ENCODE peak calls at places on chromosomes 11 and 22, in eight cellular contexts. N is HCT116, M is GM23338, V is Panc1, F is HepG2, B is upper lobe of left lung, A is K562, Q is GM12878. E is an unnamed sample.

GRCh38 chr11:3614742-3615171 is 27.0 kb downstream of the ART5 start:
- ATAC-seq in N (no peak), M (no peak), V (no peak), F (no peak), B (peak), A (peak), Q (peak), E (no peak)

GRCh38 chr11:93480756-93481155 is 62.4 kb downstream of the SMCO4 start:
- ATAC-seq in N (no peak), M (no peak), V (no peak), F (no peak), B (no peak), A (no peak), Q (no peak), E (no peak)

GRCh38 chr11:129324533-129325175 is 51.0 kb upstream of the BARX2 start:
- ATAC-seq in N (no peak), M (no peak), V (peak), F (peak), B (peak), A (no peak), Q (no peak), E (peak)

GRCh38 chr22:24338701-24339451 is 68.2 kb downstream of the SPECC1L start:
- ATAC-seq in N (no peak), M (peak), V (no peak), F (no peak), B (no peak), A (no peak), Q (no peak), E (no peak)

GRCh38 chr11:131186629-131187075 is 183.8 kb upstream of the NTM start:
- ATAC-seq in N (no peak), M (peak), V (no peak), F (peak), B (no peak), A (no peak), Q (peak), E (no peak)

GRCh38 chr22:44389181-44389580 is 76.4 kb upstream of the SHISAL1 start:
- ATAC-seq in N (peak), M (peak), V (no peak), F (no peak), B (no peak), A (no peak), Q (no peak), E (no peak)

GRCh38 chr22:46763051-46763705 is 728 bp downstream of the TBC1D22A start:
- ATAC-seq in N (peak), M (peak), V (no peak), F (peak), B (peak), A (peak), Q (peak), E (peak)

GRCh38 chr11:121521145-121522042 is 68.6 kb upstream of the SORL1-AS1 start:
- ATAC-seq in N (no peak), M (no peak), V (no peak), F (no peak), B (no peak), A (no peak), Q (peak), E (no peak)

GRCh38 chr11:15483205-15483604 is 368.5 kb downstream of the INSC start:
- ATAC-seq in N (no peak), M (no peak), V (no peak), F (no peak), B (no peak), A (no peak), Q (peak), E (no peak)

GRCh38 chr11:29217901-29218300 is 798.9 kb downstream of the KCNA4 start:
- ATAC-seq in N (no peak), M (no peak), V (no peak), F (no peak), B (no peak), A (no peak), Q (no peak), E (no peak)

GRCh38 chr11:74009675-74010305 is 905 bp upstream of the UCP3 start:
- ATAC-seq in N (no peak), M (peak), V (no peak), F (no peak), B (no peak), A (peak), Q (no peak), E (no peak)

GRCh38 chr11:121293276-121293569 is 652 bp downstream of the SC5D start:
- ATAC-seq in N (no peak), M (no peak), V (peak), F (peak), B (peak), A (peak), Q (no peak), E (peak)

GRCh38 chr22:32830957-32831356 is 29.5 kb downstream of the TIMP3 start:
- ATAC-seq in N (no peak), M (peak), V (no peak), F (no peak), B (no peak), A (no peak), Q (no peak), E (no peak)

GRCh38 chr11:117686711-117687110 is 110.3 kb downstream of the DSCAML1 start:
- ATAC-seq in N (no peak), M (no peak), V (no peak), F (no peak), B (no peak), A (no peak), Q (no peak), E (no peak)

GRCh38 chr11:113387605-113388211 is at the start of gene ANKK1:
- ATAC-seq in N (peak), M (peak), V (peak), F (no peak), B (no peak), A (peak), Q (no peak), E (no peak)

GRCh38 chr11:86559311-86559945 is 113.0 kb downstream of the ME3 start:
- ATAC-seq in N (peak), M (no peak), V (peak), F (no peak), B (peak), A (no peak), Q (no peak), E (peak)

GRCh38 chr11:119782021-119782420 is 53.0 kb upstream of the NECTIN1 start:
- ATAC-seq in N (peak), M (peak), V (no peak), F (peak), B (no peak), A (peak), Q (no peak), E (no peak)

GRCh38 chr11:47391077-47391583 is 12.8 kb upstream of the SPI1 start:
- ATAC-seq in N (no peak), M (no peak), V (no peak), F (no peak), B (peak), A (no peak), Q (peak), E (no peak)

GRCh38 chr11:123537726-123538125 is 107.7 kb downstream of the GRAMD1B start:
- ATAC-seq in N (no peak), M (peak), V (no peak), F (no peak), B (no peak), A (no peak), Q (no peak), E (no peak)

GRCh38 chr11:78248903-78249302 is 60.2 kb downstream of the USP35 start:
- ATAC-seq in N (no peak), M (no peak), V (no peak), F (no peak), B (no peak), A (no peak), Q (peak), E (no peak)

GRCh38 chr11:62451243-62451626 is 32.4 kb downstream of the SCGB1A1 start:
- ATAC-seq in N (no peak), M (no peak), V (no peak), F (no peak), B (no peak), A (no peak), Q (no peak), E (no peak)

GRCh38 chr11:36508743-36509142 is 1.3 kb downstream of the TRAF6 start:
- ATAC-seq in N (no peak), M (no peak), V (no peak), F (no peak), B (no peak), A (peak), Q (peak), E (no peak)

GRCh38 chr11:36509694-36510566 is at the start of gene TRAF6:
- ATAC-seq in N (peak), M (peak), V (peak), F (peak), B (peak), A (peak), Q (peak), E (peak)

GRCh38 chr11:36509265-36509664 is 807 bp downstream of the TRAF6 start:
- ATAC-seq in N (no peak), M (peak), V (no peak), F (peak), B (peak), A (peak), Q (peak), E (no peak)

GRCh38 chr11:36510567-36511020 is 522 bp upstream of the TRAF6 start:
- ATAC-seq in N (peak), M (peak), V (peak), F (peak), B (peak), A (peak), Q (peak), E (no peak)

DNA sequence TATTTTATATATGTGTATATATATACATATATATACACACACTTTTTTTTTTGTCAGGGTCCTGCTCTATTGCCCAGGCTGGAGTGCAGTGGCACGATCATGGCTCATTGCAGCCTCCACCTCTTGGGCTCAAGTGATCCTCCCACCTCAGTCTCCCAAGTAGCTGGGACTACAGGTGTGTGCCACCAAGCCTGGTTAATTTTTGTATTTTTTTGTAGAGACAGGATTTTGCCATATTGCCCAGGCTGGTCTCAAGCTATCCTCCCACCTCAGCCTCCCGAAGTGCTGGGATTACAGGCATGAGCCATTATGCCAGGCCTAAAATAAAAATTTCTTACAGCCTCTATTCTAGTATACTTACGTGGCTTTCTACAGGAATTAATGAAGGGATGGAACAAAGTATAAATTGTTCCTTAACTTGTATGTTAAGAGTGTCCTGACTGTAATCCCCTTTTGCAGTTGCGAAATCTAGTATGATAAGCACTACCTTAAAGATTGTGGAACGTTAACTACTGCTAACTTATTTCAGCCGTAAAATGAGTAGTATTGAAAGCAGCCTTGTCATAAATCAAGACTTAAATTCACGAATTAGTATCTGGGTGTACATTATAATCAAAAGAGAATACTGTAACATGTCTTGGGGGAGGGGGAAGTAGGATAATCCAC is 2.1 kb downstream of the TRAF6 start:
- ATAC-seq in N (no peak), M (no peak), V (no peak), F (no peak), B (no peak), A (no peak), Q (no peak), E (peak)
- H3K4me3 ChIP-seq in N (no peak), M (no peak), V (peak), F (peak), B (no peak), A (peak), Q (peak), E (peak)

GRCh38 chr11:64522843-64523242 is 68.2 kb upstream of the SLC22A12 start:
- ATAC-seq in N (no peak), M (no peak), V (no peak), F (no peak), B (no peak), A (no peak), Q (no peak), E (no peak)

GRCh38 chr11:64518928-64519327 is 72.1 kb upstream of the SLC22A12 start:
- ATAC-seq in N (no peak), M (no peak), V (no peak), F (no peak), B (no peak), A (no peak), Q (no peak), E (no peak)

GRCh38 chr11:64520013-64520412 is 71.0 kb upstream of the SLC22A12 start:
- ATAC-seq in N (no peak), M (no peak), V (no peak), F (no peak), B (no peak), A (no peak), Q (no peak), E (no peak)

GRCh38 chr11:64522036-64522435 is 69.0 kb upstream of the SLC22A12 start:
- ATAC-seq in N (no peak), M (no peak), V (no peak), F (no peak), B (no peak), A (no peak), Q (no peak), E (no peak)

GRCh38 chr11:64519541-64519940 is 71.5 kb upstream of the SLC22A12 start:
- ATAC-seq in N (no peak), M (no peak), V (peak), F (no peak), B (no peak), A (no peak), Q (no peak), E (no peak)
- TF ChIP-seq POLR2AphosphoS5 in N (no peak), M (no peak), V (no peak), F (no peak), B (no peak), A (no peak), Q (no peak), E (no peak)

GRCh38 chr11:70139785-70140410 is 61.8 kb downstream of the ANO1 start:
- ATAC-seq in N (peak), M (no peak), V (no peak), F (no peak), B (no peak), A (no peak), Q (no peak), E (no peak)

GRCh38 chr11:70142171-70142875 is 60.8 kb upstream of the FADD start:
- ATAC-seq in N (peak), M (peak), V (no peak), F (no peak), B (no peak), A (peak), Q (no peak), E (no peak)

GRCh38 chr11:70140859-70141489 is 62.1 kb upstream of the FADD start:
- ATAC-seq in N (no peak), M (peak), V (no peak), F (no peak), B (no peak), A (no peak), Q (no peak), E (no peak)

GRCh38 chr11:70144262-70144661 is 58.8 kb upstream of the FADD start:
- ATAC-seq in N (no peak), M (no peak), V (no peak), F (no peak), B (no peak), A (no peak), Q (no peak), E (no peak)

DNA sequence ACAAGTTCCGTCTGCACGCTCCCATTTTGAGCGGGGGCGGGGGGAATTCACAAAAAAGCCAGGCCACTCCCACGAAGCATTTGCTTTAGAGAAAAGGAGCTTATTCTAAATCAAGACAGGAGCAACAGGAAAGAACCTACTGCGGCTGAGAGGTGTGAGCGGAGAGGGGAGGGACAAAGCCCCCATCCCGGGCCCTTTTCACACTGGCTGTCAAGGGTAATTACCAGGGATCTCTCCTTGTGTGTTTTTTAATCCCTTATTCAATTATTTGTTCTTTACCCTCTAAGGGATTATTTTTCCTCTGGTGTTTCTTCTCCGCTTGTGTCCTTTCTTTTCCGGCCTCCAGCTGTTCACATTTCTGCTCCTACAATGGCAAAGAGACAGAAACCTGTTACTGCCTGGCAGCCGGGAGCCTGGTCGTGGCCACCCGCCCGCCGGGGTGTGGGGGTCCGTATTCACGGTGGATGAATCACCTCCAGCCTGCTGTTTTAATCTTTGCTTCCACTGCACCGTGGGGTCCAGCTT is 61.5 kb upstream of the FADD start:
- ATAC-seq in N (no peak), M (peak), V (no peak), F (no peak), B (no peak), A (no peak), Q (no peak), E (no peak)
- H3K4me3 ChIP-seq in N (no peak), M (peak), V (no peak), F (no peak), B (peak), A (no peak), Q (no peak), E (peak)

GRCh38 chr22:36239150-36239400 is 252 bp downstream of the APOL2 start:
- ATAC-seq in N (peak), M (peak), V (peak), F (no peak), B (peak), A (peak), Q (peak), E (peak)

GRCh38 chr22:36237462-36238347 is 1.6 kb downstream of the APOL2 start:
- ATAC-seq in N (no peak), M (no peak), V (no peak), F (no peak), B (no peak), A (no peak), Q (peak), E (no peak)

GRCh38 chr22:36236338-36237319 is 2.7 kb downstream of the APOL2 start:
- ATAC-seq in N (no peak), M (no peak), V (no peak), F (no peak), B (no peak), A (no peak), Q (no peak), E (no peak)

GRCh38 chr22:36238348-36239149 is 778 bp downstream of the APOL2 start:
- ATAC-seq in N (peak), M (no peak), V (peak), F (peak), B (peak), A (peak), Q (peak), E (peak)

GRCh38 chr22:36239401-36240171 is at the start of gene APOL2:
- ATAC-seq in N (peak), M (peak), V (peak), F (peak), B (peak), A (peak), Q (peak), E (peak)
- TF ChIP-seq POLR2AphosphoS5 in N (peak), M (no peak), V (peak), F (peak), B (peak), A (no peak), Q (peak), E (peak)

DNA sequence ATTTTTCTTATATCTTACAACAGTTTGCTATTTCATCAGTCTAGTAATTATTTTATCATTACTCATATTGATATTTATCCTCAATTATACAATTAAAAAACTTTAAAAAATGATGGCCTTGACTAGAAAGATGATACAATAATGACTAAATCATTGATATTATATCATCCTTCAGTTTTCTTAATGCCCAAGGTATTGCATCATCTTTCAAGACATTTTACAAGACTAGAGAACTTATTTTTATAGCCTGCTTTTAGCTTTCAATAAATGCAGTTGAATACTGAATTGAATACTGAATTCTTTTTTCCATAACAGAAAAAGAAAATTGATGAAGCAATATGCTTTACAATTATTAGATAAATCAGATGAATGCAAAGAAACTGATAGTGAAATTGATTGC is 886.5 kb upstream of the LRRC4C start:
- ATAC-seq in N (no peak), M (no peak), V (no peak), F (no peak), B (no peak), A (no peak), Q (no peak), E (no peak)
- H3K4me3 ChIP-seq in N (no peak), M (no peak), V (no peak), F (no peak), B (no peak), A (no peak), Q (no peak), E (no peak)

DNA sequence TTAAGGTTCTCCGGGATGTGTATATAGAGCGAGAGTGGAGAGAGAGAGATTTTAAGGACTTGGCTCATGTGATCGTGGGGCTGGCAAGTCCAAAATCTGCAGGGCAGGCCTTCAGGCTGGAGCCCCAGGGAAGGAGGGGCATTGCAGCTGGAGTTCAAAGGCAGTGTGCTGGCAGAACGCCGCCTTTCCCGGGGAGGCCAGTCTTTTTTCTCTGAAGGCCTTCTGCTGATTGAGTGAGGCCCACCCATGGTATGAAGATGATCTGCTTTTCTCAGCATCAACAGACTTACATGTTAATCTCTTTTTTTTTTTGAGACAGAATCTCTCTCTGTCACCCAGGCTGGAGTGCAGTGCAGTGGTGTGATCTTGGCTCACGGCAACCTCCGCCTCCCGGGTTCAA is 25.4 kb downstream of the FBLN1 start:
- ATAC-seq in N (no peak), M (no peak), V (no peak), F (no peak), B (no peak), A (no peak), Q (no peak), E (no peak)
- TF ChIP-seq POLR2AphosphoS5 in N (no peak), M (no peak), V (no peak), F (no peak), B (no peak), A (no peak), Q (no peak), E (no peak)